ENCODE peak calls at places on chromosome 2, in six cellular contexts. K is Daoy, Q is mucosa of descending colon, P is astrocyte of the spinal cord, A is EL, G is Panc1. E is an unnamed sample.

GRCh38 chr2:122988395-122989221 is 1036.5 kb upstream of the CNTNAP5 start:
- DNase-seq in K (no peak), Q (no peak), P (no peak), A (no peak), G (no peak), E (no peak)

GRCh38 chr2:172273910-172274571 is 153.3 kb upstream of the ITGA6 start:
- DNase-seq in K (no peak), Q (no peak), P (no peak), A (no peak), G (no peak), E (no peak)

GRCh38 chr2:211351998-211352397 is 795.6 kb downstream of the CPS1 start:
- DNase-seq in K (peak; percentile 7), Q (no peak), P (no peak), A (no peak), G (no peak), E (no peak)

GRCh38 chr2:65710779-65711295 is 278.4 kb upstream of the SPRED2 start:
- DNase-seq in K (peak; percentile 12), Q (no peak), P (no peak), A (peak; percentile 32), G (no peak), E (no peak)

GRCh38 chr2:58186501-58186900 is 54.6 kb downstream of the FANCL start:
- DNase-seq in K (no peak), Q (no peak), P (no peak), A (no peak), G (no peak), E (no peak)

GRCh38 chr2:240235811-240236210 is 95.4 kb upstream of the OTOS start:
- DNase-seq in K (no peak), Q (no peak), P (no peak), A (no peak), G (no peak), E (no peak)

GRCh38 chr2:72112421-72112820 is 35.2 kb downstream of the CYP26B1 start:
- DNase-seq in K (peak; percentile 61), Q (no peak), P (peak; percentile 43), A (peak; percentile 70), G (no peak), E (no peak)

GRCh38 chr2:181239400-181239799 is 217.8 kb upstream of the ITGA4 start:
- DNase-seq in K (peak; percentile 7), Q (no peak), P (no peak), A (no peak), G (no peak), E (no peak)

GRCh38 chr2:238703436-238703835 is 144.4 kb upstream of the TWIST2 start:
- DNase-seq in K (no peak), Q (no peak), P (no peak), A (no peak), G (no peak), E (no peak)

GRCh38 chr2:100397117-100397860 is 20.2 kb downstream of the CHST10 start:
- DNase-seq in K (no peak), Q (no peak), P (peak; percentile 17), A (no peak), G (no peak), E (no peak)

GRCh38 chr2:176130153-176130916 is 830 bp downstream of the HOXD8 start:
- DNase-seq in K (peak; percentile 75), Q (peak; percentile 74), P (peak; percentile 73), A (peak; percentile 52), G (no peak), E (no peak)

GRCh38 chr2:214492152-214492551 is 81.3 kb downstream of the VWC2L start:
- DNase-seq in K (no peak), Q (no peak), P (no peak), A (no peak), G (no peak), E (no peak)

GRCh38 chr2:105179469-105180372 is 61.8 kb upstream of the GPR45 start:
- DNase-seq in K (peak; percentile 82), Q (peak; percentile 61), P (peak; percentile 79), A (peak; percentile 69), G (peak; percentile 41), E (peak; percentile 30)

GRCh38 chr2:52916976-52917375 is 850.6 kb upstream of the CHAC2 start:
- DNase-seq in K (no peak), Q (no peak), P (no peak), A (no peak), G (no peak), E (no peak)